ENCODE peak calls at places on chromosomes 1 and 21, in nine cellular contexts. D is transverse colon, R is A172, S is glutamatergic neuron, F is AG08396, H is GM04504, N is OCI-LY7, G is cardiac muscle cell, Q is AG08395. T is an unnamed sample.

GRCh38 chr1:203640723-203641523 is 14.3 kb downstream of the ATP2B4 start:
- DNase-seq in H (no peak), N (no peak), R (no peak), D (no peak), Q (no peak), S (peak), F (no peak), G (no peak), T (no peak)

GRCh38 chr1:4702927-4703326 is 48.5 kb downstream of the AJAP1 start:
- DNase-seq in R (peak), H (peak), Q (no peak), S (no peak), F (no peak), D (no peak), N (no peak), G (peak), T (peak)

GRCh38 chr1:25033828-25034451 is 103.9 kb upstream of the RUNX3 start:
- DNase-seq in F (no peak), R (no peak), H (no peak), D (peak), Q (no peak), N (no peak), G (no peak), S (no peak), T (no peak)

GRCh38 chr1:3677411-3677944 is 25.2 kb downstream of the TP73 start:
- DNase-seq in R (no peak), S (peak), G (no peak), Q (no peak), N (no peak), D (no peak), H (no peak), F (no peak), T (no peak)

GRCh38 chr1:177936016-177936415 is 33.8 kb downstream of the SEC16B start:
- DNase-seq in F (no peak), N (no peak), R (no peak), H (no peak), S (no peak), Q (no peak), D (no peak), G (no peak), T (no peak)

GRCh38 chr1:216750031-216750627 is 26.9 kb upstream of the ESRRG start:
- DNase-seq in D (no peak), G (peak), Q (peak), F (peak), H (peak), S (peak), N (peak), R (peak), T (peak)

GRCh38 chr1:24724345-24725208 is 20.7 kb upstream of the CLIC4 start:
- DNase-seq in F (peak), R (peak), S (no peak), D (no peak), N (no peak), H (no peak), Q (peak), G (peak), T (peak)

GRCh38 chr1:23522244-23523013 is 8.6 kb downstream of the E2F2 start:
- DNase-seq in G (peak), H (no peak), R (no peak), S (no peak), Q (no peak), D (no peak), N (no peak), F (no peak), T (no peak)

GRCh38 chr21:42931560-42932235 is 6.3 kb upstream of the ERVH48-1 start:
- DNase-seq in H (no peak), G (no peak), S (no peak), R (no peak), Q (no peak), D (no peak), F (no peak), N (peak), T (no peak)

GRCh38 chr1:116538527-116538926 is 32.3 kb downstream of the CD58 start:
- DNase-seq in Q (peak), D (no peak), R (peak), N (no peak), H (no peak), G (peak), S (no peak), F (peak), T (peak)

GRCh38 chr1:70462611-70463010 is 51.5 kb downstream of the CTH start:
- DNase-seq in R (no peak), D (no peak), H (no peak), S (no peak), Q (no peak), F (no peak), N (no peak), G (no peak), T (no peak)

GRCh38 chr1:209768354-209768774 is 12.5 kb downstream of the TRAF3IP3 start:
- DNase-seq in R (no peak), N (peak), Q (no peak), S (no peak), H (no peak), F (no peak), D (peak), G (no peak), T (no peak)

GRCh38 chr1:36109041-36109679 is 15.9 kb downstream of the COL8A2 start:
- DNase-seq in H (no peak), S (no peak), R (peak), Q (peak), F (peak), N (no peak), D (no peak), G (peak), T (peak)

GRCh38 chr1:8516278-8516777 is 198.4 kb downstream of the SLC45A1 start:
- DNase-seq in H (no peak), F (no peak), S (no peak), D (no peak), G (no peak), N (no peak), Q (no peak), R (no peak), T (no peak)

T was measured in H4.